ENCODE peak calls at places on chromosomes 12 and 14, in seven cellular contexts. W is lower lobe of right lung, V is A549, D is heart left ventricle, H is MM.1S, B is left lung, N is lung. J is an unnamed sample. For H3K4me1, the result is how much of the 10 kb centered on the place peaks cover.

GRCh38 chr12:27332407-27333310 is at the start of gene BMAL2:
- DNase-seq in W (peak), V (peak), D (peak), H (peak), B (peak), N (no peak), J (peak)

GRCh38 chr14:24289649-24290283 is 9.8 kb downstream of the DHRS1 start:
- DNase-seq in W (no peak), V (no peak), D (no peak), H (no peak), B (no peak), N (no peak), J (no peak)

GRCh38 chr14:75246546-75247285 is 31.9 kb upstream of the FOS start:
- DNase-seq in W (peak), V (no peak), D (no peak), H (no peak), B (no peak), N (no peak), J (no peak)

GRCh38 chr12:126389961-126390360 is 1324.7 kb downstream of the AACS start:
- DNase-seq in W (no peak), V (no peak), D (no peak), H (no peak), B (no peak), N (no peak), J (no peak)

GRCh38 chr12:64296301-64296700 is 74.2 kb upstream of the KICS2 start:
- DNase-seq in W (no peak), V (no peak), D (no peak), H (no peak), B (no peak), N (no peak), J (no peak)

GRCh38 chr12:111664961-111665865 is 20.5 kb downstream of the BRAP start:
- DNase-seq in W (no peak), V (no peak), D (no peak), H (no peak), B (no peak), N (no peak), J (no peak)

GRCh38 chr14:61502459-61503093 is 181.2 kb downstream of the PRKCH start:
- DNase-seq in W (no peak), V (no peak), D (no peak), H (no peak), B (no peak), N (no peak), J (no peak)

GRCh38 chr14:55446127-55446736 is 5.8 kb upstream of the TBPL2 start:
- DNase-seq in W (no peak), V (peak), D (peak), H (peak), B (no peak), N (peak), J (no peak)

GRCh38 chr14:94382684-94383663 is 5.4 kb downstream of the SERPINA1 start:
- DNase-seq in W (no peak), V (no peak), D (no peak), H (no peak), B (no peak), N (no peak), J (no peak)

GRCh38 chr14:32259368-32260013 is 56.4 kb upstream of the RNU6-8 start:
- DNase-seq in W (no peak), V (peak), D (no peak), H (peak), B (no peak), N (no peak), J (no peak)

DNA sequence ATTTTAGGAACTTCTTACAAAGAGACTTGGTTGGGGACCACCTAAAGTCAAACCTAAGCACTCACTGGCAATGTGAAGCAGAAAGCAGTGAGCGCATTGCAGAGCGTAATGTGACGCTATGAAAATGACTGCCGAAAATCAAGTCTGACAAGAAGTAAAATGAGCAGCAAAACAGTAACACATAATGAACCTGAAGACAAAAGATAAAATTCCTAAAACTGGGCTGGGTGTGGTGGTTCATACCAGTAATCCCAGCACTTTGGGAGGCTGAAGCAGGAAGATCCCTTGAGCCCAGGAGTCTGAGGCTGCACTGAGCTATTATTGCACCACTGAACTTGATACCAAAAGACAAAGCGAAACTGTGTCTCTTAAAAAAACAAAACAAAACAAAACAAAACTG is 16.5 kb downstream of the CORO1C start:
- DNase-seq in W (no peak), V (no peak), D (no peak), H (no peak), B (no peak), N (no peak), J (no peak)
- H3K4me1 ChIP-seq in W (half or more), V (half or more), D (under half), H (under half), B (half or more), N (under half), J (half or more)

DNA sequence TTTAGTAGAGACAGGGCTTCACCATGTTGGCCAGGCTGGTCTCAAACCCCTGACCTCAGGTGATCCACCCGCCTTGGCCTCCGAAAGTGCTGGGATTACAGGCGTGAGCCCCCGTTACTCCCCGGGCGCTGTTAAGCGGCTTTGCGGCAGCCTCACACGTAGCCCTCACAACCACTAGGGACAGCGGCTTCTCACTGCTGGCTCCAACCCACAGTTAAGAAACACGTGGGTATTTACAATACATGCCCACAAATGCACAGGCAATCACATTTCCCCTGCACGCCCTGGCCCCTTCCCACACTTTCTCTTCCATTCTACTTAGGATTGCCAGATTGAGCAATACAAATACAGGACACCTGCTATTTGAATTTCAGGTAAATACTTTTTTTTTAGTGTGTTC is 37.0 kb upstream of the EIF5 start:
- DNase-seq in W (no peak), V (peak), D (no peak), H (no peak), B (no peak), N (no peak), J (no peak)
- TF ChIP-seq CTCF in W (no peak), V (no peak), D (no peak), H (no peak), B (no peak), N (no peak), J (no peak)

DNA sequence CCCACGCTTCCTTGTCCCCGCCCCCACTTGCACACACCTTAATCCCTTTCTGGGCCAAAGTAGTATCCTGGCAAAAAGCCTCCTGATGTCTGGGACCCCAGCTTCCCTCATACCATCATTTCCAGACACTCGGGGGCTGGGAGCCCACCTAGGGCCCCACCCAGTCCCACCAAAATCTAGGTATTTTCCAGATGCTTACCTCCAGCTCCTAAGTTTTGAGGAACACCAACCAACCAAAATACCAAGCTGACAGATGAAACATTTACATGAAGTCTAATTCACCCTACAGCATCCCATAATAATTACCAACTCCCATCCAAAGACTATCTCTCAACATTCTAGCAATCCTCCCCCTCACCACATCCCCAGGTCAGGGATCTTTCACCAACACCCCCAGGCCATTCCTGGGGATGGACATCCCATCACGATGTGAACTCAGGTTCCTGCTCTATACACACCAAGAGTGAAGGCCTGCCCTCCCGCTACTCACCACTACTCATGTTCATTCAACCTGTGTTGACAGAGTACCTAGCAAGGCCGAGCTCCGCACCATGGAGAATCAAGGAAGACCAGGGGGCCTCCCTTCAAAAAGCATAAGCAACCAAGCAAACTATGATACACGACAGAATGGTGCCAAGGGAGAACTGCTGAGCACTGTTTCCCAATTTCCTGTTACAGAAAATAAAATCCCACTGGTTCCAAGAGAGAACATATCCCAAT is 1.6 kb upstream of the CHD4 start:
- DNase-seq in W (no peak), V (peak), D (peak), H (no peak), B (no peak), N (no peak), J (peak)
- H3K4me1 ChIP-seq in W (under half), V (under half), D (under half), H (under half), B (under half), N (under half), J (half or more)

DNA sequence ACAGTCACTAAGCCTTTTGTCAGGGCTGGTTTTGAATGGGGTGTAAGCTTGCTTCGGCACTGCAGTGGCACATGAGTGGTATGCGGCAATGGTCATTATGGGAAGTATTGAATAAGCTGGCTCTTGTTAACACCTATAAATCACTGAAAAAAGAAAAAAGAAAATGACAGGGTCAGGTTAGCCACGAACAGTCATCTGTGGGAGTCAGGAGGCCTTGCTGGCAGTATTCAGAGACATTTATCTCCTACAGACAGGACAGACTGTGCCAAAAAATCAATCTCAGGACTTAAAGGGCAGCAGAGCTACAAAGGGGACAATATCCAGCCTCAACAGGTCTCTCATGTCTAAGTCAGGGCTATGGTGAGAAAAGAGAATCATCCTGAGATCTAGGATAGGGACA is 19.0 kb downstream of the CDKL1 start:
- DNase-seq in W (no peak), V (no peak), D (no peak), H (no peak), B (no peak), N (no peak), J (no peak)
- TF ChIP-seq CTCF in W (no peak), V (no peak), D (no peak), H (no peak), B (no peak), N (no peak), J (no peak)

GRCh38 chr14:91396959-91397815 is 20.4 kb downstream of the CCDC88C start:
- DNase-seq in W (peak), V (no peak), D (no peak), H (peak), B (peak), N (peak), J (no peak)

GRCh38 chr14:91398707-91399106 is 18.9 kb downstream of the CCDC88C start:
- DNase-seq in W (no peak), V (no peak), D (no peak), H (peak), B (no peak), N (no peak), J (no peak)

GRCh38 chr14:91399868-91400640 is 17.6 kb downstream of the CCDC88C start:
- DNase-seq in W (no peak), V (no peak), D (no peak), H (peak), B (no peak), N (no peak), J (no peak)

GRCh38 chr14:91395998-91396660 is 21.5 kb downstream of the CCDC88C start:
- DNase-seq in W (no peak), V (no peak), D (no peak), H (no peak), B (no peak), N (no peak), J (no peak)

DNA sequence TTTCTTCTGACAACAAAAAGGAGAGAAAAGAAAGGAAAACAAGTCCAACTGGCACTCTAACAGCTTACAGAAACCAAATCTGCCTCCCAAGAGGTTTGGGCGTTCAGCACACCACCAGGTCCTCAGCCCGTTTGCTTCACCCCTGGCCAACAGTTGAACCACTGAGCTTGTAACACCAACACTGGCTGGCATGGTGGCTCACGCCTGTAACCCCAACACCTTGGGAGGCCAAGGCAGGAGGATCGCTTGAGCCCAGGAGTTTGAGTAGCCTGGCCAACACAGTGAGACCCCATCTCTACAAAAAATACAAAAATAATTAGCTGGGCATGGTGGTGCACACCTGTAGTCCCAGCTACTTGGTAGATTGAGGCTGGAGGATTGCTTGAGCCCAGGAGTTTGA is 19.4 kb downstream of the CCDC88C start:
- DNase-seq in W (no peak), V (no peak), D (no peak), H (no peak), B (no peak), N (no peak), J (no peak)
- H3K4me1 ChIP-seq in W (half or more), V (under half), D (under half), H (half or more), B (half or more), N (under half), J (under half)

DNA sequence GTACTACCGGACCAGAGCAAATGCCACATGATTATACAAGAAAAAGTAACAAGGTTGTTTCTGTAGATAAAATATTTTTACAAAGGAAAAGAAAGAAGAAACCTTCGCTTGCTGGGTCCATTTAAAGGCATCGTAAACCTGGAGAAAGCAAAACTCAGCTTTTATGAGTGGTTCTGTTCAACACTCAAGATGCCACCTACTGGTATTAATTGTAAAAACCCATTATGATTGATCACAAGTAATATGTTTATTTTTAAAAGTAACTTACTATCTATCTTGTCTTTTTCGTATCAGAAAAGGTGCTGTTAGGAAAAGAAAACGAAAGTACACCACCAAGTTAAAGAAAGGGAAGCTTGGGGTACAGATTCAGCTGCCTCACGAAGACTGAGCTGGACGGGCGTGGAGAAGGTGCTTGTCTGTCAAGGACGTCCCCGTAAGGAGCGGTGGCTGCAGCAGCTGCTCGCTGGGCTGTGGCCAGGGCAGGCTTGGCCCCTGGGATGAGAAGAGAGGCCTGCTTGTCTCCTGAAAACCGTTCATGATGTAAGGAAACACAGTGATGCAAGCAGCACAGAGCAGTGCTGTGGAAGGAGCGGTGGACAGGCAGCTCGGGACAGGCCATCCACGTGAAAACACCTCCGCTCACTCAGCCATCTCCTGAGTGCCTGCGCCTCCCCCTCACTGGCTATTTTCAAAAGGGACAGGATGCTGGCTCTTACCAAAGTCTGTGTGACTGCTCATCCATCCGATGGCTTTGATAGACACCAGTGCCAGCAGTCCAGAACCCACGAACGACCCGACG is 25.0 kb downstream of the SLC15A4 start:
- DNase-seq in W (peak), V (no peak), D (no peak), H (no peak), B (no peak), N (no peak), J (no peak)
- TF ChIP-seq CTCF in W (no peak), V (peak), D (no peak), H (no peak), B (no peak), N (no peak), J (peak)

J was measured in left ventricle myocardium inferior.